ENCODE peak calls at places on chromosomes 13 and 19, in nine cellular contexts. S is RPMI7951, H is H54, W is lower leg skin, J is adrenal gland, B is astrocyte of the spinal cord, K is GM18507, C is Calu3, E is choroid plexus epithelial cell. T is an unnamed sample.

GRCh38 chr19:43779820-43780219 is 953 bp downstream of the KCNN4 start:
- DNase-seq in W (no peak), C (peak; percentile 59), E (no peak), J (no peak), H (no peak), B (no peak), K (no peak), S (peak; percentile 44), T (peak; percentile 48)

GRCh38 chr19:41447732-41448332 is 4.9 kb downstream of the ERICH4 start:
- DNase-seq in J (no peak), E (no peak), B (no peak), H (no peak), C (no peak), S (no peak), W (no peak), K (no peak), T (no peak)

GRCh38 chr13:100532836-100533435 is 55.7 kb downstream of the GGACT start:
- DNase-seq in E (no peak), C (no peak), W (no peak), K (no peak), B (no peak), H (no peak), J (no peak), S (no peak), T (no peak)

GRCh38 chr13:36548129-36548528 is 115.8 kb downstream of the CCNA1 start:
- DNase-seq in J (no peak), W (no peak), C (no peak), K (no peak), S (no peak), B (no peak), E (no peak), H (no peak), T (no peak)

GRCh38 chr13:73985789-73986188 is 148.4 kb downstream of the KLF12 start:
- DNase-seq in C (no peak), K (no peak), E (no peak), W (no peak), J (no peak), H (no peak), S (no peak), B (no peak), T (no peak)

GRCh38 chr19:48858984-48859710 is 9.3 kb downstream of the PLEKHA4 start:
- DNase-seq in C (no peak), W (no peak), S (no peak), H (no peak), K (no peak), J (no peak), E (no peak), B (no peak), T (no peak)

GRCh38 chr19:10927691-10928562 is 512 bp downstream of the YIPF2 start:
- DNase-seq in C (no peak), B (no peak), S (no peak), H (no peak), J (no peak), K (no peak), W (no peak), E (no peak), T (no peak)

GRCh38 chr13:97425570-97425969 is 8.4 kb upstream of the RAP2A start:
- DNase-seq in K (no peak), J (no peak), S (no peak), B (no peak), W (no peak), C (no peak), H (no peak), E (peak; percentile 42), T (no peak)

GRCh38 chr19:43463381-43464088 is 1.9 kb downstream of the LYPD3 start:
- DNase-seq in B (peak; percentile 87), K (peak; percentile 96), C (peak; percentile 94), E (peak; percentile 95), J (peak; percentile 98), W (peak; percentile 97), H (peak; percentile 92), S (peak; percentile 94), T (peak; percentile 80)

GRCh38 chr19:50178320-50178719 is 15.2 kb upstream of the IZUMO2 start:
- DNase-seq in E (no peak), K (no peak), S (no peak), H (no peak), B (no peak), W (no peak), J (no peak), C (no peak), T (peak; percentile 37)

GRCh38 chr19:50607874-50608785 is 31.6 kb downstream of the SYT3 start:
- DNase-seq in K (peak; percentile 81), B (peak; percentile 24), J (peak; percentile 79), E (peak; percentile 36), S (peak; percentile 82), H (peak; percentile 90), C (no peak), W (peak; percentile 28), T (no peak)

GRCh38 chr19:58581227-58582141 is 8.3 kb upstream of the MZF1 start:
- DNase-seq in H (no peak), S (no peak), J (peak; percentile 88), W (peak; percentile 78), C (no peak), B (peak; percentile 84), K (peak; percentile 67), E (peak; percentile 94), T (no peak)

GRCh38 chr19:13024126-13024957 is 29.1 kb downstream of the NFIX start:
- DNase-seq in B (no peak), S (no peak), C (no peak), K (no peak), J (peak; percentile 46), H (no peak), W (no peak), E (peak; percentile 30), T (no peak)

GRCh38 chr19:36139473-36140288 is at the start of gene CAPNS1:
- DNase-seq in W (peak; percentile 95), K (peak; percentile 90), H (peak; percentile 98), J (peak; percentile 97), S (peak; percentile 96), C (peak; percentile 99), E (peak; percentile 97), B (peak; percentile 97), T (peak; percentile 86)

GRCh38 chr19:38734426-38735256 is 9.6 kb downstream of the CAPN12 start:
- DNase-seq in H (peak; percentile 94), W (peak; percentile 26), E (peak; percentile 48), B (peak; percentile 45), J (peak; percentile 50), C (peak; percentile 41), S (peak; percentile 48), K (peak; percentile 52), T (peak; percentile 51)

GRCh38 chr13:91406619-91407018 is 8.2 kb downstream of the GPC5 start:
- DNase-seq in B (peak; percentile 42), K (no peak), J (no peak), E (peak; percentile 61), H (no peak), S (peak; percentile 46), C (peak; percentile 22), W (no peak), T (peak; percentile 39)

GRCh38 chr19:34505321-34506025 is 23.9 kb downstream of the WTIP start:
- DNase-seq in H (no peak), B (no peak), S (no peak), W (no peak), E (no peak), K (no peak), J (no peak), C (no peak), T (no peak)

GRCh38 chr13:110062077-110062776 is 244.7 kb downstream of the COL4A1 start:
- DNase-seq in S (no peak), H (peak; percentile 33), C (no peak), K (no peak), B (no peak), E (no peak), J (no peak), W (no peak), T (peak; percentile 51)